ENCODE peak calls at places on chromosomes 13 and 19, in eight cellular contexts. S is type B pancreatic cell, T is AG04450, Q is psoas muscle, W is transverse colon, P is fibroblast of lung, K is fibroblast of villous mesenchyme, B is sigmoid colon. F is an unnamed sample.

GRCh38 chr13:22700488-22700887 is 480.3 kb upstream of the SGCG start:
- DNase-seq in S (no peak), T (no peak), Q (no peak), W (no peak), P (no peak), K (no peak), B (no peak), F (no peak)

GRCh38 chr13:21117104-21117809 is 55.9 kb upstream of the LATS2 start:
- DNase-seq in S (no peak), T (no peak), Q (no peak), W (no peak), P (no peak), K (no peak), B (peak; percentile 13), F (no peak)

GRCh38 chr13:51230473-51231105 is 8.4 kb downstream of the FAM124A start:
- DNase-seq in S (no peak), T (no peak), Q (peak; percentile 46), W (peak; percentile 53), P (peak; percentile 71), K (peak; percentile 83), B (peak; percentile 91), F (peak; percentile 25)

GRCh38 chr19:801030-801860 is 4.0 kb downstream of the PTBP1 start:
- DNase-seq in S (no peak), T (no peak), Q (peak; percentile 63), W (peak; percentile 60), P (peak; percentile 43), K (no peak), B (peak; percentile 89), F (peak; percentile 50)

GRCh38 chr19:15666883-15667282 is 6.0 kb upstream of the CYP4F12 start:
- DNase-seq in S (no peak), T (no peak), Q (no peak), W (peak; percentile 67), P (no peak), K (no peak), B (no peak), F (no peak)

GRCh38 chr13:64778002-64778401 is 2452.1 kb downstream of the PCDH9 start:
- DNase-seq in S (no peak), T (no peak), Q (no peak), W (no peak), P (no peak), K (no peak), B (no peak), F (no peak)

GRCh38 chr13:79037197-79037596 is 368.9 kb downstream of the RBM26 start:
- DNase-seq in S (no peak), T (no peak), Q (no peak), W (no peak), P (no peak), K (no peak), B (no peak), F (no peak)

GRCh38 chr13:110799246-110800236 is 86.0 kb downstream of the ING1 start:
- DNase-seq in S (no peak), T (peak; percentile 86), Q (peak; percentile 62), W (no peak), P (peak; percentile 93), K (peak; percentile 90), B (no peak), F (peak; percentile 87)

GRCh38 chr19:47375694-47376588 is 26.8 kb downstream of the DHX34 start:
- DNase-seq in S (no peak), T (no peak), Q (no peak), W (no peak), P (no peak), K (no peak), B (no peak), F (no peak)

GRCh38 chr19:44690131-44690440 is 8.9 kb upstream of the CEACAM16 start:
- DNase-seq in S (no peak), T (no peak), Q (no peak), W (no peak), P (no peak), K (no peak), B (no peak), F (no peak)

GRCh38 chr19:44692379-44692721 is 6.6 kb upstream of the CEACAM16 start:
- DNase-seq in S (no peak), T (no peak), Q (no peak), W (no peak), P (no peak), K (no peak), B (no peak), F (no peak)

GRCh38 chr19:44697670-44698034 is 1.3 kb upstream of the CEACAM16 start:
- DNase-seq in S (no peak), T (no peak), Q (no peak), W (no peak), P (no peak), K (no peak), B (no peak), F (no peak)

GRCh38 chr19:44696939-44697669 is 1.8 kb upstream of the CEACAM16 start:
- DNase-seq in S (no peak), T (no peak), Q (no peak), W (no peak), P (no peak), K (no peak), B (no peak), F (no peak)

DNA sequence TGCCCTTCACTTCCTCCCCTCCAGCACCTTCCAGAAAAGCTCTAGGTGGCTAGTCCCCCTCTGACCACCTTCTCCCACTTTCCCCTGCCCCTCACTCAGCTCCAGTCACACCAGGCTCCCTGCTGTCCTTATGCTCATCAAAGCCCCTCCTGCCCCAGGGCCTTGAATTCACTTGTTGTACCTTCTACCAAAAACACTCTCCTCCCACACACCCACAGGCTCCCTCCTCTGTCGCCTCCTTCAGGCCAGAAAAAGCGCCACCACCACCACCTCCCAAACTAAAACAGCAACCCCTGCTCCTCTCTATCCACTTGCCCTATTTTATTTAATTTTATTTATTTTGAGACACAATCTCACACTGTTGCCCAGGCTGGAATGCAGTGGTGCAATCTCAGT is 4.8 kb upstream of the CEACAM16 start:
- DNase-seq in S (no peak), T (no peak), Q (no peak), W (no peak), P (no peak), K (no peak), B (no peak), F (no peak)
- TF ChIP-seq CTCF in S (peak; percentile 53), T (peak; percentile 41), Q (no peak), W (peak; percentile 45), P (peak; percentile 18), K (peak; percentile 34), B (no peak), F (peak; percentile 34)

GRCh38 chr13:97848886-97849285 is 104.6 kb upstream of the IPO5 start:
- DNase-seq in S (no peak), T (no peak), Q (no peak), W (no peak), P (no peak), K (no peak), B (no peak), F (peak; percentile 16)

GRCh38 chr13:97853550-97853949 is 99.9 kb upstream of the IPO5 start:
- DNase-seq in S (no peak), T (no peak), Q (no peak), W (no peak), P (peak; percentile 8), K (peak; percentile 13), B (no peak), F (peak; percentile 40)

GRCh38 chr13:97852181-97852874 is 101.1 kb upstream of the IPO5 start:
- DNase-seq in S (no peak), T (no peak), Q (no peak), W (no peak), P (no peak), K (no peak), B (no peak), F (no peak)

GRCh38 chr13:97851269-97851668 is 102.2 kb upstream of the IPO5 start:
- DNase-seq in S (no peak), T (no peak), Q (no peak), W (no peak), P (no peak), K (peak; percentile 41), B (no peak), F (no peak)

DNA sequence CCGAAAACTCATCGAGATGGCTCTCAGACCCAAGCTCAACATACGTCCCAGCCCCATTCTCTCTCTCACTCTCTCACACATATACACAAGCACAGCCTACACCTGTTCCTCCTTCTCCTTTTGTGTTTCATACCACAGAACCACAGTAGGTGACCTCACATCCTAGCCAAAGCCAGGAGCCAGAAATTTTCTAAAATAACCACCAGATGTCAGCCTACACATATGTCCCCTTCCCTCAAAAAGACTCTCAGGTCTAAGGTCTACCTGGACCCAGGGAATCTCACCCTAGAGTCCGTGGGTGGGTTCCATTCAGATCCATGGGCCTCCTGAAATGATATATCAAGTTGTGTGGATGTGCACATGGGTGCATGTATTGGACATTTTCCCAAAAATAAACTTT is 104.2 kb upstream of the IPO5 start:
- DNase-seq in S (no peak), T (peak; percentile 3), Q (no peak), W (no peak), P (peak; percentile 37), K (peak; percentile 15), B (no peak), F (peak; percentile 49)
- TF ChIP-seq CTCF in S (peak; percentile 58), T (peak; percentile 53), Q (no peak), W (no peak), P (peak; percentile 35), K (peak; percentile 43), B (no peak), F (peak; percentile 23)

GRCh38 chr19:41999071-41999877 is 5.2 kb upstream of the ATP1A3 start:
- DNase-seq in S (no peak), T (no peak), Q (no peak), W (no peak), P (no peak), K (no peak), B (no peak), F (no peak)

GRCh38 chr19:41997851-41998229 is 3.8 kb upstream of the ATP1A3 start:
- DNase-seq in S (no peak), T (no peak), Q (no peak), W (no peak), P (no peak), K (no peak), B (no peak), F (no peak)

GRCh38 chr19:41999878-42000208 is 5.8 kb upstream of the ATP1A3 start:
- DNase-seq in S (no peak), T (no peak), Q (no peak), W (no peak), P (no peak), K (no peak), B (no peak), F (no peak)

GRCh38 chr19:41997121-41997850 is 3.3 kb upstream of the ATP1A3 start:
- DNase-seq in S (no peak), T (no peak), Q (peak; percentile 37), W (peak; percentile 32), P (peak; percentile 27), K (peak; percentile 35), B (no peak), F (peak; percentile 73)

GRCh38 chr19:41998246-41999020 is 4.4 kb upstream of the ATP1A3 start:
- DNase-seq in S (no peak), T (no peak), Q (no peak), W (peak; percentile 43), P (peak; percentile 36), K (peak; percentile 47), B (no peak), F (peak; percentile 41)
- TF ChIP-seq CTCF in S (peak; percentile 81), T (peak; percentile 63), Q (peak; percentile 47), W (peak; percentile 40), P (peak; percentile 55), K (peak; percentile 81), B (peak; percentile 57), F (peak; percentile 75)

DNA sequence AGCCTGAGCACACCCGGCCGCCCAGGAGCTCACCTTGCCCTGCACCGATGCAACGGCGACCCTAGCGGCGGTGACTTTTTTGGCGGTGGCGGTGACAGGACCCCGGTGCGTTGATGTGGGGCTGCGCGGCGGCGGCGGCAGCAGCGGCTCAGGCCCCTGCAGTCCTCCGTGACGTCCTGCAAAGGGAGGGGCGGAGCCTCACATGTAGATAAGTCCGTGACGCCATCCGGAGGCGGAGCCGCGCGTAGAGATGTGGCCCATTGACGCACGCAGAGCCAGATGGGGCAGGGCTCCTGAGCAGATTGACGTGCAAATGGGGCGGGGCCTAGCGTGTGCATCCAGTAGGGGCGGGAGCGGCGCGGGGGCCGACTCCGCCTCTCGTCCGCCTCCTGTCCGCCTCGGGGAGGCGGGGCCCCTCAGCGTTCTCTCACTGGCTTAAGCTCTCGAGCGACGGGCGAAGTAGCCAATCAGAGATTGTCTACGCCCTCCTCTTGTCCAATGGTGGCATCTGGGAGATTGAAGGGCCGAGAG is at the start of gene RAB3A:
- DNase-seq in S (peak; percentile 100), T (peak; percentile 100), Q (peak; percentile 100), W (peak; percentile 100), P (peak; percentile 100), K (peak; percentile 100), B (peak; percentile 100), F (peak; percentile 100)
- TF ChIP-seq CTCF in S (peak; percentile 33), T (no peak), Q (no peak), W (peak; percentile 35), P (no peak), K (no peak), B (no peak), F (no peak)

F was measured in foreskin fibroblast.